ENCODE peak calls at places on chromosomes 2 and 18, in seven cellular contexts. H is OCI-LY7; U is T-helper 1 cell; E is GM12865; A is mesothelial cell of epicardium; F is kidney tubule cell; D is stimulated activated CD4-positive, alpha-beta T cell treated with anti-CD3 and anti-CD28 coated beads, Interleukin-12 subunit alpha, Interleukin-12 subunit beta, amount 100 ng/mL, for 24 hours. K is an unnamed sample.

GRCh38 chr2:152523091-152523490 is 188.1 kb downstream of the FMNL2 start:
- DNase-seq in H (no peak), U (no peak), E (no peak), A (no peak), F (peak; percentile 60), D (no peak), K (no peak)

GRCh38 chr2:55601849-55602248 is 15.6 kb downstream of the PPP4R3B start:
- DNase-seq in H (no peak), U (no peak), E (no peak), A (no peak), F (no peak), D (no peak), K (no peak)

GRCh38 chr2:217445726-217446125 is 557.1 kb downstream of the TNS1 start:
- DNase-seq in H (no peak), U (no peak), E (no peak), A (no peak), F (peak; percentile 74), D (no peak), K (no peak)

GRCh38 chr2:229273384-229274338 is 2.6 kb upstream of the PID1 start:
- DNase-seq in H (peak; percentile 30), U (no peak), E (peak; percentile 45), A (peak; percentile 42), F (peak; percentile 83), D (no peak), K (peak; percentile 61)

GRCh38 chr2:80026040-80026729 is 278.4 kb downstream of the LRRTM1 start:
- DNase-seq in H (no peak), U (no peak), E (no peak), A (no peak), F (peak; percentile 8), D (no peak), K (no peak)

GRCh38 chr18:32257073-32257780 is 67.4 kb downstream of the MEP1B start:
- DNase-seq in H (no peak), U (no peak), E (no peak), A (no peak), F (peak; percentile 55), D (no peak), K (peak; percentile 4)

GRCh38 chr2:17878222-17879136 is at the start of gene KCNS3:
- DNase-seq in H (peak; percentile 19), U (no peak), E (peak; percentile 11), A (peak; percentile 45), F (peak; percentile 62), D (no peak), K (no peak)

GRCh38 chr2:241561811-241562210 is 3.3 kb downstream of the BOK start:
- DNase-seq in H (no peak), U (no peak), E (no peak), A (peak; percentile 73), F (peak; percentile 67), D (no peak), K (no peak)

GRCh38 chr18:57150828-57151227 is 3.9 kb downstream of the BOD1L2 start:
- DNase-seq in H (no peak), U (no peak), E (no peak), A (no peak), F (no peak), D (no peak), K (no peak)

GRCh38 chr2:241391892-241392665 is 36.0 kb downstream of the FARP2 start:
- DNase-seq in H (peak; percentile 65), U (no peak), E (peak; percentile 60), A (no peak), F (peak; percentile 32), D (no peak), K (peak; percentile 27)

GRCh38 chr2:17583166-17583565 is 42.7 kb downstream of the VSNL1 start:
- DNase-seq in H (no peak), U (no peak), E (no peak), A (no peak), F (no peak), D (no peak), K (no peak)

GRCh38 chr18:55603775-55604174 is 15.8 kb upstream of the TCF4 start:
- DNase-seq in H (no peak), U (no peak), E (no peak), A (no peak), F (no peak), D (no peak), K (no peak)

GRCh38 chr18:31325051-31325450 is 7.1 kb downstream of the DSG1 start:
- DNase-seq in H (no peak), U (no peak), E (no peak), A (no peak), F (peak; percentile 13), D (no peak), K (no peak)

GRCh38 chr18:10526211-10526949 is 553 bp downstream of the NAPG start:
- DNase-seq in H (peak; percentile 75), U (peak; percentile 28), E (peak; percentile 78), A (peak; percentile 73), F (peak; percentile 61), D (peak; percentile 39), K (peak; percentile 59)

GRCh38 chr2:233074106-233074505 is 14.0 kb downstream of the INPP5D start:
- DNase-seq in H (peak; percentile 55), U (no peak), E (no peak), A (no peak), F (no peak), D (no peak), K (no peak)

GRCh38 chr2:64666810-64667438 is 13.2 kb upstream of the SERTAD2 start:
- DNase-seq in H (peak; percentile 79), U (no peak), E (peak; percentile 61), A (no peak), F (no peak), D (no peak), K (peak; percentile 72)

GRCh38 chr18:79343567-79344207 is 52.0 kb upstream of the NFATC1 start:
- DNase-seq in H (no peak), U (no peak), E (no peak), A (no peak), F (peak; percentile 63), D (no peak), K (no peak)

GRCh38 chr2:172214252-172214651 is 111.6 kb upstream of the DLX2 start:
- DNase-seq in H (no peak), U (no peak), E (no peak), A (no peak), F (no peak), D (no peak), K (no peak)

GRCh38 chr2:236706288-236706687 is 136.7 kb downstream of the ACKR3 start:
- DNase-seq in H (no peak), U (no peak), E (no peak), A (no peak), F (no peak), D (no peak), K (no peak)

GRCh38 chr2:72144746-72145657 is 2.7 kb downstream of the CYP26B1 start:
- DNase-seq in H (no peak), U (no peak), E (no peak), A (peak; percentile 69), F (no peak), D (no peak), K (peak; percentile 21)

GRCh38 chr2:25825238-25825637 is 53.0 kb downstream of the ASXL2 start:
- DNase-seq in H (no peak), U (peak; percentile 11), E (peak; percentile 21), A (no peak), F (no peak), D (peak; percentile 32), K (no peak)

GRCh38 chr2:129459200-129459876 is 520.1 kb upstream of the RAB6C start:
- DNase-seq in H (no peak), U (no peak), E (no peak), A (no peak), F (no peak), D (no peak), K (no peak)

GRCh38 chr2:180033993-180034894 is 27.1 kb upstream of the CWC22 start:
- DNase-seq in H (peak; percentile 49), U (no peak), E (no peak), A (no peak), F (peak; percentile 31), D (no peak), K (peak; percentile 66)

GRCh38 chr2:111662039-111662740 is 221.8 kb downstream of the ANAPC1 start:
- DNase-seq in H (no peak), U (no peak), E (no peak), A (no peak), F (peak; percentile 65), D (no peak), K (no peak)

GRCh38 chr2:29123584-29124349 is 8.6 kb downstream of the CLIP4 start:
- DNase-seq in H (no peak), U (no peak), E (no peak), A (no peak), F (peak; percentile 91), D (no peak), K (no peak)

GRCh38 chr2:1515073-1515430 is 101.8 kb downstream of the TPO start:
- DNase-seq in H (no peak), U (no peak), E (no peak), A (no peak), F (no peak), D (no peak), K (no peak)

GRCh38 chr2:43749583-43749982 is 24.3 kb upstream of the DYNC2LI1 start:
- DNase-seq in H (no peak), U (no peak), E (no peak), A (no peak), F (peak; percentile 49), D (no peak), K (no peak)

GRCh38 chr2:202056611-202057010 is 16.4 kb upstream of the KIAA2012 start:
- DNase-seq in H (peak; percentile 7), U (no peak), E (peak; percentile 25), A (no peak), F (peak; percentile 19), D (no peak), K (peak; percentile 18)

GRCh38 chr2:10835052-10835970 is 22.7 kb upstream of the PDIA6 start:
- DNase-seq in H (peak; percentile 57), U (peak; percentile 70), E (peak; percentile 75), A (peak; percentile 85), F (peak; percentile 70), D (peak; percentile 85), K (peak; percentile 70)

GRCh38 chr18:58280159-58280540 is 236.1 kb downstream of the NEDD4L start:
- DNase-seq in H (no peak), U (no peak), E (no peak), A (no peak), F (no peak), D (no peak), K (no peak)

GRCh38 chr2:47190188-47190818 is 35.2 kb upstream of the STPG4 start:
- DNase-seq in H (no peak), U (no peak), E (no peak), A (no peak), F (peak; percentile 89), D (no peak), K (no peak)

GRCh38 chr2:12064153-12064552 is 317.7 kb downstream of the LPIN1 start:
- DNase-seq in H (no peak), U (no peak), E (no peak), A (no peak), F (no peak), D (no peak), K (no peak)

GRCh38 chr18:23689616-23690504 is 607 bp downstream of the LAMA3 start:
- DNase-seq in H (no peak), U (no peak), E (no peak), A (peak; percentile 46), F (peak; percentile 27), D (no peak), K (no peak)

GRCh38 chr2:221501210-221501882 is 70.8 kb downstream of the EPHA4 start:
- DNase-seq in H (no peak), U (no peak), E (no peak), A (no peak), F (peak; percentile 82), D (no peak), K (no peak)

GRCh38 chr2:239299218-239299939 is 101.4 kb downstream of the HDAC4 start:
- DNase-seq in H (no peak), U (no peak), E (no peak), A (no peak), F (peak; percentile 59), D (no peak), K (no peak)

GRCh38 chr18:64134044-64134757 is 14.7 kb downstream of the LINC00305 start:
- DNase-seq in H (no peak), U (no peak), E (no peak), A (no peak), F (peak; percentile 39), D (no peak), K (no peak)

GRCh38 chr2:230254152-230254881 is 28.8 kb downstream of the SP140 start:
- DNase-seq in H (no peak), U (peak; percentile 18), E (no peak), A (no peak), F (no peak), D (no peak), K (no peak)

GRCh38 chr2:61759718-61760117 is 94.1 kb downstream of the FAM161A start:
- DNase-seq in H (no peak), U (no peak), E (no peak), A (no peak), F (peak; percentile 31), D (no peak), K (no peak)